ENCODE peak calls at places on chromosomes 3 and 15, in six cellular contexts. N is PC-3, J is hepatocyte, M is HCT116, U is OCI-LY7, D is SK-N-SH. V is an unnamed sample.
A peak's percentile ranks its signal among the peaks of the same experiment; 100 is the strongest.

GRCh38 chr15:87522997-87523396 is 733.5 kb downstream of the NTRK3 start:
- DNase-seq in N (no peak), J (no peak), U (no peak), D (no peak), M (no peak), V (no peak)

GRCh38 chr15:91264651-91265351 is 164.7 kb downstream of the SV2B start:
- DNase-seq in D (no peak), N (no peak), M (no peak), J (no peak), U (no peak), V (no peak)

GRCh38 chr15:39461536-39462140 is 119.2 kb upstream of the THBS1 start:
- DNase-seq in N (no peak), M (no peak), U (no peak), J (no peak), D (no peak), V (no peak)

GRCh38 chr3:21859124-21859781 is 108.2 kb upstream of the ZNF385D start:
- DNase-seq in D (no peak), U (no peak), N (no peak), M (no peak), J (no peak), V (peak; percentile 13)

GRCh38 chr3:48472673-48472922 is 26.1 kb downstream of the ATRIP start:
- DNase-seq in M (peak; percentile 54), D (peak; percentile 48), J (no peak), N (peak; percentile 65), U (no peak), V (no peak)

GRCh38 chr3:117842086-117842485 is 1132.5 kb downstream of the TUSC7 start:
- DNase-seq in D (no peak), U (no peak), N (no peak), M (no peak), J (no peak), V (no peak)

GRCh38 chr3:100041328-100041749 is 73.0 kb downstream of the FILIP1L start:
- DNase-seq in J (peak; percentile 58), U (no peak), D (no peak), N (peak; percentile 95), M (peak; percentile 8), V (no peak)

GRCh38 chr15:49137861-49138260 is 17.5 kb downstream of the COPS2 start:
- DNase-seq in U (no peak), D (no peak), N (peak; percentile 33), J (no peak), M (no peak), V (no peak)

GRCh38 chr15:77623878-77624524 is 8.7 kb downstream of the LINGO1 start:
- DNase-seq in D (peak; percentile 47), J (no peak), M (no peak), N (no peak), U (no peak), V (no peak)

GRCh38 chr3:37863949-37864822 is 2.5 kb downstream of the CTDSPL start:
- DNase-seq in D (no peak), U (no peak), N (peak; percentile 31), M (no peak), J (no peak), V (no peak)

GRCh38 chr3:73592154-73592877 is 32.4 kb downstream of the PDZRN3 start:
- DNase-seq in D (no peak), N (no peak), U (no peak), M (no peak), J (no peak), V (peak; percentile 6)

GRCh38 chr3:30631237-30631961 is 25.0 kb downstream of the TGFBR2 start:
- DNase-seq in N (peak; percentile 51), M (peak; percentile 81), J (no peak), U (peak; percentile 51), D (no peak), V (no peak)

GRCh38 chr15:31280037-31280830 is 46.4 kb upstream of the KLF13 start:
- DNase-seq in N (no peak), U (no peak), D (peak; percentile 50), M (no peak), J (no peak), V (no peak)

GRCh38 chr3:8713901-8714759 is 19.5 kb upstream of the CAV3 start:
- DNase-seq in U (peak; percentile 10), D (no peak), M (peak; percentile 24), N (no peak), J (no peak), V (peak; percentile 22)

GRCh38 chr3:139113231-139113749 is 68.6 kb upstream of the PRR23C start:
- DNase-seq in D (no peak), M (peak; percentile 21), N (peak; percentile 17), J (no peak), U (no peak), V (no peak)

GRCh38 chr3:128922804-128923459 is 43.5 kb downstream of the ACAD9 start:
- DNase-seq in U (no peak), M (no peak), N (no peak), J (no peak), D (no peak), V (no peak)

GRCh38 chr3:150555859-150556436 is 9.4 kb downstream of the EIF2A start:
- DNase-seq in M (no peak), N (no peak), J (no peak), D (no peak), U (no peak), V (no peak)

GRCh38 chr3:111874177-111874820 is 15.2 kb downstream of the PHLDB2 start:
- DNase-seq in N (peak; percentile 93), J (no peak), U (no peak), D (no peak), M (peak; percentile 93), V (peak; percentile 55)

GRCh38 chr15:96369825-96370621 is 39.5 kb downstream of the NR2F2 start:
- DNase-seq in J (no peak), N (no peak), M (no peak), U (no peak), D (peak; percentile 3), V (peak; percentile 39)

GRCh38 chr3:182118081-182118480 is 406.4 kb downstream of the SOX2 start:
- DNase-seq in U (no peak), D (no peak), M (no peak), J (no peak), N (peak; percentile 65), V (no peak)

GRCh38 chr15:65653341-65653740 is 31.6 kb downstream of the SLC24A1 start:
- DNase-seq in M (no peak), U (no peak), J (no peak), D (no peak), N (peak; percentile 30), V (no peak)

GRCh38 chr3:189664311-189664710 is 33.1 kb downstream of the TP63 start:
- DNase-seq in M (no peak), N (peak; percentile 91), U (no peak), D (no peak), J (peak; percentile 48), V (no peak)

GRCh38 chr3:14925729-14926591 is 21.4 kb upstream of the NR2C2 start:
- DNase-seq in D (peak; percentile 70), M (peak; percentile 66), N (peak; percentile 80), J (peak; percentile 83), U (peak; percentile 71), V (peak; percentile 80)

GRCh38 chr3:45683417-45684326 is 5.5 kb upstream of the SACM1L start:
- DNase-seq in U (no peak), J (no peak), N (no peak), M (no peak), D (no peak), V (no peak)

GRCh38 chr15:28994830-28995180 is 109.0 kb downstream of the APBA2 start:
- DNase-seq in M (no peak), N (no peak), D (no peak), J (no peak), U (no peak), V (no peak)

GRCh38 chr15:48415036-48415886 is 84.0 kb downstream of the DUT start:
- DNase-seq in N (peak; percentile 89), D (no peak), J (no peak), M (no peak), U (no peak), V (no peak)

GRCh38 chr15:62495670-62496328 is 330.7 kb upstream of the C2CD4B start:
- DNase-seq in D (peak; percentile 49), N (no peak), M (no peak), J (peak; percentile 68), U (no peak), V (no peak)

GRCh38 chr3:123053107-123053506 is 13.7 kb upstream of the PDIA5 start:
- DNase-seq in M (no peak), D (no peak), U (no peak), N (no peak), J (no peak), V (no peak)

GRCh38 chr3:110710605-110711004 is 361.0 kb upstream of the NECTIN3 start:
- DNase-seq in U (no peak), M (no peak), N (no peak), J (peak; percentile 28), D (no peak), V (no peak)

GRCh38 chr3:32708672-32709283 is 23.8 kb downstream of the CNOT10 start:
- DNase-seq in D (no peak), U (no peak), J (no peak), M (no peak), N (no peak), V (no peak)

GRCh38 chr3:186788482-186789370 is 5.3 kb downstream of the EIF4A2 start:
- DNase-seq in U (no peak), M (no peak), N (no peak), J (no peak), D (no peak), V (no peak)

GRCh38 chr15:63157891-63158431 is 684 bp upstream of the RPS27L start:
- DNase-seq in N (peak; percentile 54), U (peak; percentile 53), M (peak; percentile 32), D (peak; percentile 80), J (peak; percentile 84), V (peak; percentile 75)

GRCh38 chr3:6180171-6180570 is 680.7 kb upstream of the GRM7 start:
- DNase-seq in J (no peak), U (no peak), M (no peak), N (peak; percentile 6), D (no peak), V (no peak)

GRCh38 chr15:76206325-76206976 is 104.8 kb downstream of the ETFA start:
- DNase-seq in N (peak; percentile 56), J (peak; percentile 68), D (peak; percentile 88), U (no peak), M (no peak), V (no peak)
- TF ChIP-seq EZH2phosphoT487 in N (no peak), J (no peak), D (no peak), U (no peak), M (no peak), V (no peak)

GRCh38 chr15:41928100-41928499 is 34.2 kb upstream of the SPTBN5 start:
- DNase-seq in D (no peak), M (no peak), N (peak; percentile 86), J (peak; percentile 51), U (no peak), V (no peak)
- TF ChIP-seq EZH2phosphoT487 in D (no peak), M (no peak), N (no peak), J (no peak), U (no peak), V (no peak)

DNA sequence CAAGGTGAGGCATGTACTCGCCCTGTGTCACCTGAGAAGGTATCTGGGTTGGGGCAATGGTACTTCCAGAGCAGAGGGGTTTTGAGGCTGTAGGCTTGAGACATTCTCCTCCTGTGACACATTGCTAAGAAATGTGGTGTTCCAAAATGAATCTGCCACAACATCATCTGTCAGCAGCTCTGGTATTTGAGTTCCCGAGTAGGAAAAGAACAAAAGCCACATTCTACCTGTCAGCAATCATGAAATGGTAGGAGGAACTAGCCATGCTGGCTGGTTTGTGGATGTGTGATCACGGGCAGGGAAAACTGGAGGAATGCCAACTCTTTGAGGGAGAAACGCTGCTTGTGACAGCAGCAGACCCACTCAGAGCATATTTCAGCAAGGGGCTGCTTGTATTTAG is 579.4 kb upstream of the TBL1XR1 start:
- DNase-seq in N (peak; percentile 94), D (no peak), U (no peak), J (peak; percentile 39), M (no peak), V (no peak)
- TF ChIP-seq EZH2phosphoT487 in N (no peak), D (no peak), U (no peak), J (no peak), M (no peak), V (no peak)

GRCh38 chr15:51368751-51369450 is 27.4 kb downstream of the GLDN start:
- DNase-seq in N (peak; percentile 86), J (no peak), U (no peak), M (no peak), D (no peak), V (no peak)
- TF ChIP-seq EZH2phosphoT487 in N (no peak), J (no peak), U (no peak), M (no peak), D (no peak), V (no peak)

V was measured in neural progenitor cell.